ENCODE peak calls at places on chromosomes 3 and 15, in four cellular contexts. One of them, this sample, is unnamed.

GRCh38 chr3:150970665-150971327 is 1.7 kb downstream of the CLRN1 start:
- DNase-seq in astrocyte of the cerebellum: peak; percentile 70
- DNase-seq in cardiac muscle cell: peak; percentile 68
- DNase-seq in astrocyte of the spinal cord: peak; percentile 81
- DNase-seq in this sample: no peak

GRCh38 chr3:83934208-83935150 is 1024.3 kb upstream of the CADM2 start:
- DNase-seq in cardiac muscle cell: peak; percentile 0
- DNase-seq in astrocyte of the spinal cord: peak; percentile 59
- DNase-seq in astrocyte of the cerebellum: no peak
- DNase-seq in this sample: no peak

GRCh38 chr3:138767498-138768104 is 67.1 kb downstream of the PIK3CB start:
- DNase-seq in cardiac muscle cell: no peak
- DNase-seq in astrocyte of the spinal cord: no peak
- DNase-seq in astrocyte of the cerebellum: no peak
- DNase-seq in this sample: no peak

GRCh38 chr15:75063338-75063737 is 39.9 kb downstream of the PPCDC start:
- DNase-seq in cardiac muscle cell: peak; percentile 82
- DNase-seq in astrocyte of the spinal cord: peak; percentile 81
- DNase-seq in astrocyte of the cerebellum: peak; percentile 72
- DNase-seq in this sample: no peak

GRCh38 chr3:169662215-169663070 is 1.1 kb downstream of the MECOM start:
- DNase-seq in cardiac muscle cell: peak; percentile 89
- DNase-seq in astrocyte of the spinal cord: peak; percentile 63
- DNase-seq in astrocyte of the cerebellum: no peak
- DNase-seq in this sample: peak; percentile 26

GRCh38 chr3:197327701-197328100 is 29.3 kb upstream of the DLG1 start:
- DNase-seq in astrocyte of the spinal cord: peak; percentile 40
- DNase-seq in cardiac muscle cell: peak; percentile 16
- DNase-seq in astrocyte of the cerebellum: no peak
- DNase-seq in this sample: no peak

GRCh38 chr15:66411190-66411589 is 24.5 kb downstream of the MAP2K1 start:
- DNase-seq in astrocyte of the cerebellum: no peak
- DNase-seq in cardiac muscle cell: no peak
- DNase-seq in astrocyte of the spinal cord: no peak
- DNase-seq in this sample: no peak

GRCh38 chr3:21654662-21655061 is 96.3 kb downstream of the ZNF385D start:
- DNase-seq in astrocyte of the cerebellum: peak; percentile 49
- DNase-seq in cardiac muscle cell: peak; percentile 44
- DNase-seq in astrocyte of the spinal cord: peak; percentile 84
- DNase-seq in this sample: no peak

GRCh38 chr3:193885832-193886231 is 250.1 kb upstream of the HES1 start:
- DNase-seq in astrocyte of the spinal cord: no peak
- DNase-seq in astrocyte of the cerebellum: no peak
- DNase-seq in cardiac muscle cell: no peak
- DNase-seq in this sample: no peak

GRCh38 chr15:55708720-55709119 is 34.2 kb downstream of the PRTG start:
- DNase-seq in astrocyte of the cerebellum: no peak
- DNase-seq in cardiac muscle cell: no peak
- DNase-seq in astrocyte of the spinal cord: no peak
- DNase-seq in this sample: no peak

GRCh38 chr15:48806151-48806550 is 4.7 kb downstream of the CEP152 start:
- DNase-seq in cardiac muscle cell: peak; percentile 56
- DNase-seq in astrocyte of the spinal cord: peak; percentile 53
- DNase-seq in astrocyte of the cerebellum: no peak
- DNase-seq in this sample: no peak

GRCh38 chr3:28050120-28050519 is 191.3 kb upstream of the CMC1 start:
- DNase-seq in astrocyte of the cerebellum: no peak
- DNase-seq in cardiac muscle cell: peak; percentile 4
- DNase-seq in astrocyte of the spinal cord: no peak
- DNase-seq in this sample: no peak

GRCh38 chr3:154243353-154243752 is 80.9 kb downstream of the DHX36 start:
- DNase-seq in astrocyte of the cerebellum: no peak
- DNase-seq in astrocyte of the spinal cord: peak; percentile 60
- DNase-seq in cardiac muscle cell: peak; percentile 34
- DNase-seq in this sample: no peak

GRCh38 chr3:8757551-8758518 is 11.6 kb downstream of the OXTR start:
- DNase-seq in cardiac muscle cell: peak; percentile 35
- DNase-seq in astrocyte of the spinal cord: peak; percentile 88
- DNase-seq in astrocyte of the cerebellum: peak; percentile 75
- DNase-seq in this sample: no peak

GRCh38 chr3:8769088-8769822 is at the start of gene OXTR:
- DNase-seq in astrocyte of the spinal cord: peak; percentile 86
- DNase-seq in cardiac muscle cell: peak; percentile 84
- DNase-seq in astrocyte of the cerebellum: peak; percentile 41
- DNase-seq in this sample: no peak

GRCh38 chr3:148309390-148310035 is 388.2 kb upstream of the AGTR1 start:
- DNase-seq in cardiac muscle cell: peak; percentile 64
- DNase-seq in astrocyte of the cerebellum: no peak
- DNase-seq in astrocyte of the spinal cord: peak; percentile 54
- DNase-seq in this sample: no peak

GRCh38 chr3:129118745-129119144 is 2.9 kb downstream of the RAB43 start:
- DNase-seq in cardiac muscle cell: no peak
- DNase-seq in astrocyte of the spinal cord: no peak
- DNase-seq in astrocyte of the cerebellum: no peak
- DNase-seq in this sample: no peak

GRCh38 chr3:58333206-58334012 is 717 bp downstream of the PXK start:
- DNase-seq in cardiac muscle cell: peak; percentile 29
- DNase-seq in astrocyte of the spinal cord: peak; percentile 36
- DNase-seq in astrocyte of the cerebellum: no peak
- DNase-seq in this sample: peak; percentile 50

GRCh38 chr3:116000315-116000714 is 377.0 kb downstream of the GAP43 start:
- DNase-seq in astrocyte of the cerebellum: peak; percentile 80
- DNase-seq in cardiac muscle cell: peak; percentile 71
- DNase-seq in astrocyte of the spinal cord: peak; percentile 94
- DNase-seq in this sample: no peak

GRCh38 chr3:64244011-64244942 is 19.0 kb upstream of the PRICKLE2 start:
- DNase-seq in cardiac muscle cell: peak; percentile 39
- DNase-seq in astrocyte of the cerebellum: no peak
- DNase-seq in astrocyte of the spinal cord: peak; percentile 35
- DNase-seq in this sample: no peak

GRCh38 chr3:46603461-46604062 is 8.8 kb upstream of the FAM240A start:
- DNase-seq in astrocyte of the cerebellum: no peak
- DNase-seq in cardiac muscle cell: no peak
- DNase-seq in astrocyte of the spinal cord: no peak
- DNase-seq in this sample: no peak

GRCh38 chr3:38561746-38562466 is 65.8 kb downstream of the EXOG start:
- DNase-seq in astrocyte of the spinal cord: no peak
- DNase-seq in astrocyte of the cerebellum: no peak
- DNase-seq in cardiac muscle cell: no peak
- DNase-seq in this sample: no peak

GRCh38 chr3:50592568-50592967 is 19.0 kb downstream of the CISH start:
- DNase-seq in astrocyte of the cerebellum: no peak
- DNase-seq in cardiac muscle cell: no peak
- DNase-seq in astrocyte of the spinal cord: no peak
- DNase-seq in this sample: no peak

GRCh38 chr3:61560452-61561373 is 658 bp upstream of the PTPRG start:
- DNase-seq in astrocyte of the cerebellum: peak; percentile 63
- DNase-seq in cardiac muscle cell: peak; percentile 95
- DNase-seq in astrocyte of the spinal cord: peak; percentile 90
- DNase-seq in this sample: no peak

GRCh38 chr15:45026646-45027045 is 3.7 kb downstream of the SORD start:
- DNase-seq in astrocyte of the spinal cord: no peak
- DNase-seq in cardiac muscle cell: no peak
- DNase-seq in astrocyte of the cerebellum: no peak
- DNase-seq in this sample: no peak

GRCh38 chr15:45023659-45024320 is 795 bp downstream of the SORD start:
- DNase-seq in cardiac muscle cell: peak; percentile 2
- DNase-seq in astrocyte of the cerebellum: no peak
- DNase-seq in astrocyte of the spinal cord: peak; percentile 32
- DNase-seq in this sample: no peak

GRCh38 chr15:45022871-45023658 is at the start of gene SORD:
- DNase-seq in cardiac muscle cell: peak; percentile 89
- DNase-seq in astrocyte of the cerebellum: peak; percentile 51
- DNase-seq in astrocyte of the spinal cord: peak; percentile 84
- DNase-seq in this sample: peak; percentile 63

GRCh38 chr15:45030743-45031142 is 7.7 kb downstream of the SORD start:
- DNase-seq in cardiac muscle cell: no peak
- DNase-seq in astrocyte of the spinal cord: no peak
- DNase-seq in astrocyte of the cerebellum: no peak
- DNase-seq in this sample: no peak

GRCh38 chr15:45027220-45027619 is 4.2 kb downstream of the SORD start:
- DNase-seq in astrocyte of the spinal cord: no peak
- DNase-seq in cardiac muscle cell: no peak
- DNase-seq in astrocyte of the cerebellum: no peak
- DNase-seq in this sample: no peak
- H3K4me3 ChIP-seq in astrocyte of the spinal cord: no peak overlapping the region
- H3K4me3 ChIP-seq in cardiac muscle cell: peak overlapping the region; percentile 1
- H3K4me3 ChIP-seq in astrocyte of the cerebellum: no peak overlapping the region
- H3K4me3 ChIP-seq in this sample: no peak overlapping the region

DNA sequence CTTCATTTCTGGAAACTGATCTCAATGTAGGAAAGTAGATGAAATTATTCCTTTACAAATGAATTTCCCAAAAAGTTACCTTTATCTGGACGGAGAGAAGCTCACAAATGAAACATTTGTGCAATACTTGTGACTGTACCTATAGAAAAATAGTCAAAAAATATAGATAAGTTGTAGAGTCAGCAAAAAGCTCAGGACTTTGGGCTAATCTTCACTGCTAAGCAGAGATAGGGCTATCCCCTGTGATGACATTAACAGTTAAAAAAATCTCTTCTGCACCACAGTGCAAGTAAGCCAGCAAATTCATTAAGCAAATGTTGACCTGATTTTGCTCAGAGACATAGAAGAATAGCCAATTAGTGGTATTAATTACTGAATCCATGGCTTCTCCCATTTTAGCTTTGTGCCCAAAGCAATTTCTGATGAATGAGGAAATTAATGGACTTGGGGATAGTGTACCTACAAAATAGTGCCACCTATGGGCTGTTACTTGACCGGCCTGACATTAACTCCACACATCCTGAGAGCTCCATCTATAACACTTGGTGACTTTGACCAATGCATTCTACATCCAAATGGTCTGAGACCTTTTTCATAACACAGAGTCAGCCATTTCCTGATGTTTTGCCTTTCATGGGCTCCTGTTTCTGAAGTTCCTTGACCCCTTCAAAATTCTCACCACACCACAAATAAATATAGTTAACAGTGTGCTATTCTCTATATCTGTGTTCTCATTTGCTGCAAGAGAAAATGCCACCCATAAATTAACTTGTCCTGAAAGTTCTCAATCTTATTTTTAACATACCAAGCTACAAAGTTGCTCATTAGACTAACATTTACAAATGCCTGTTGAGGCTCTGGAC is 105.0 kb downstream of the SSR3 start:
- DNase-seq in astrocyte of the cerebellum: no peak
- DNase-seq in cardiac muscle cell: peak; percentile 56
- DNase-seq in astrocyte of the spinal cord: peak; percentile 36
- DNase-seq in this sample: no peak
- TF ChIP-seq CTCF in astrocyte of the cerebellum: peak; percentile 70
- TF ChIP-seq CTCF in cardiac muscle cell: peak; percentile 67
- TF ChIP-seq CTCF in astrocyte of the spinal cord: peak; percentile 66
- TF ChIP-seq CTCF in this sample: peak; percentile 71

GRCh38 chr15:51982013-51982769 is 10.6 kb upstream of the LEO1 start:
- DNase-seq in astrocyte of the cerebellum: peak; percentile 54
- DNase-seq in astrocyte of the spinal cord: peak; percentile 80
- DNase-seq in cardiac muscle cell: peak; percentile 90
- DNase-seq in this sample: peak; percentile 77
- H3K4me3 ChIP-seq in astrocyte of the cerebellum: no peak overlapping the region
- H3K4me3 ChIP-seq in astrocyte of the spinal cord: no peak overlapping the region
- H3K4me3 ChIP-seq in cardiac muscle cell: no peak overlapping the region
- H3K4me3 ChIP-seq in this sample: peak overlapping the region; percentile 19

DNA sequence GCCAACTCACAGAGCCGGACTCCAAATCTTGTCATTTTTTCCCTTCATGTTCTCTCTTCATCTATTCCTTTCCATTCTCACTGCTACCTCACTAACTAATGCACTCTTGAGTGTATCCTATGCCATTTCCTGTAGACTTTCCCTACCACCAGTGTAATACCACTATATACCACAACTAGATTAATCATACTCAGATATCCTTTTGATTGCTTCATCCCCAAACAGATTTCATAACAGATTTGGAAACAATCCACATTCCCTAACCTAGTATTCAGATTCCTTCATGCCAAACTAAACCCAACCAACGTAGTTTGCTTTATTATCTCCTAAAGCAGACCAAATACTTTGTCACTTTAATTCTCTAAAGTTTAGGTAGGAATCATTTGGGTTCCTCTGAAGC is 2.6 kb upstream of the PLOD2 start:
- DNase-seq in cardiac muscle cell: peak; percentile 95
- DNase-seq in astrocyte of the cerebellum: peak; percentile 89
- DNase-seq in astrocyte of the spinal cord: peak; percentile 86
- DNase-seq in this sample: no peak
- TF ChIP-seq CTCF in cardiac muscle cell: peak; percentile 21
- TF ChIP-seq CTCF in astrocyte of the cerebellum: peak; percentile 7
- TF ChIP-seq CTCF in astrocyte of the spinal cord: no peak
- TF ChIP-seq CTCF in this sample: no peak

DNA sequence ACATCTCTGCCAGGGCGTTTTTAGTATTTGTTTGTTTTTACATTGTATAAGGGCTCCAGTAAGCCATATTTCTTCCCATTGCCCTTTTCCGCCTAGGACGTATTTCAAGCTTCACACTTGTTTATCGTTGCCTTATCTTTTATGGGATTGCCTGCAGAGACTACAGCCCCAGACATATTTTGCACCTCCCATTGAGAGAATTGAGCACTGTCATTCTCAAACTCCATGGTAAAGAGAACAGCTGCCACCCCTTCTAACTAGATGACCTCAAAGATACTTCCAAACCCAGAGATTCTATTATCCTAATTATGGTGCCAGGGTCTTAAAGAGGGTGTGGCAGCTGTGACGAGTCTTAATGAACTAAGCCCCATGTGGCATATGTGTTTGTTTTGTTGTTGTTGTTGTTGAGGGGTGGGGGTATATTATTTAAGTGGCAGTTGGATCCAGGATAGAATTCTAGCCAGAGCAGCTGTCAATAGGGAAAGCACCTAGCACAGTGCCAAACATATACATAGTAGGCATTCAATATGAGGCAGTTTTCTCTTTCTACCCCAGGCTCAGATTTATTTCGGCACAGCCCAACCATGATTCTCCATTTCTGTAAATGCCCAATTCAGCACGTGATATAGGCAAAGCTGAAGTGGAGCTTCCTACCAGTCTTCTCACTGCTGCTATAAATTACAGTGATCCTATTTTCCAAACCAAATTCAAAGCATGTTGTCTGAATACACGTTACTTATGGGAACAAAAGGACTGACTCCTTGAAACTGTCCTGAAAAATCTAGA is 924 bp upstream of the TP53BP1 start:
- DNase-seq in astrocyte of the spinal cord: no peak
- DNase-seq in astrocyte of the cerebellum: no peak
- DNase-seq in cardiac muscle cell: no peak
- DNase-seq in this sample: no peak
- H3K4me3 ChIP-seq in astrocyte of the spinal cord: peak overlapping the region; percentile 91
- H3K4me3 ChIP-seq in astrocyte of the cerebellum: peak overlapping the region; percentile 90
- H3K4me3 ChIP-seq in cardiac muscle cell: peak overlapping the region; percentile 89
- H3K4me3 ChIP-seq in this sample: peak overlapping the region; percentile 62

GRCh38 chr15:72511536-72511935 is 37.4 kb downstream of the ARIH1 start:
- DNase-seq in astrocyte of the spinal cord: peak; percentile 14
- DNase-seq in astrocyte of the cerebellum: no peak
- DNase-seq in cardiac muscle cell: no peak
- DNase-seq in this sample: no peak
- TF ChIP-seq CTCF in astrocyte of the spinal cord: no peak
- TF ChIP-seq CTCF in astrocyte of the cerebellum: no peak
- TF ChIP-seq CTCF in cardiac muscle cell: no peak
- TF ChIP-seq CTCF in this sample: no peak